ENCODE peak calls at places on chromosomes 6 and 20, in five cellular contexts. M is iPS DF 19.7, F is GM04504, G is NCI-H2081, Y is astrocyte of the spinal cord. U is an unnamed sample.

GRCh38 chr6:90179190-90180169 is 117.2 kb downstream of the BACH2 start:
- DNase-seq in M (no peak), F (no peak), G (no peak), Y (no peak), U (no peak)

GRCh38 chr6:39091163-39091562 is 23.8 kb downstream of the SAYSD1 start:
- DNase-seq in M (no peak), F (no peak), G (no peak), Y (no peak), U (no peak)

GRCh38 chr6:69398311-69398710 is 398.5 kb downstream of the LMBRD1 start:
- DNase-seq in M (no peak), F (no peak), G (no peak), Y (no peak), U (no peak)

GRCh38 chr20:717817-718216 is 42.2 kb upstream of the SCRT2 start:
- DNase-seq in M (no peak), F (no peak), G (no peak), Y (no peak), U (no peak)

GRCh38 chr6:37669306-37669705 is 28.4 kb downstream of the MDGA1 start:
- DNase-seq in M (no peak), F (no peak), G (no peak), Y (no peak), U (no peak)

GRCh38 chr6:107655245-107655644 is 165.3 kb downstream of the SOBP start:
- DNase-seq in M (peak), F (no peak), G (peak), Y (no peak), U (no peak)

GRCh38 chr6:168497381-168497780 is 56.4 kb downstream of the SMOC2 start:
- DNase-seq in M (no peak), F (no peak), G (no peak), Y (no peak), U (no peak)

GRCh38 chr6:163900570-163900969 is 486.1 kb downstream of the QKI start:
- DNase-seq in M (no peak), F (no peak), G (no peak), Y (peak), U (no peak)

GRCh38 chr6:132768051-132768517 is 10.4 kb upstream of the VNN2 start:
- DNase-seq in M (peak), F (no peak), G (no peak), Y (no peak), U (peak)

GRCh38 chr20:59783020-59784010 is 150.1 kb downstream of the SYCP2 start:
- DNase-seq in M (peak), F (peak), G (peak), Y (peak), U (peak)

GRCh38 chr20:50315811-50316551 is 125.4 kb downstream of the CEBPB start:
- DNase-seq in M (no peak), F (no peak), G (no peak), Y (no peak), U (no peak)

GRCh38 chr6:70957284-70957617 is 391 bp upstream of the B3GAT2 start:
- DNase-seq in M (no peak), F (no peak), G (peak), Y (no peak), U (no peak)

GRCh38 chr6:54188832-54189231 is 77.6 kb downstream of the MLIP start:
- DNase-seq in M (no peak), F (no peak), G (no peak), Y (no peak), U (no peak)

GRCh38 chr6:154872605-154873004 is 122.5 kb upstream of the TIAM2 start:
- DNase-seq in M (peak), F (no peak), G (no peak), Y (no peak), U (no peak)

GRCh38 chr20:49641683-49642649 is 71.7 kb downstream of the B4GALT5 start:
- DNase-seq in M (no peak), F (no peak), G (no peak), Y (no peak), U (no peak)

GRCh38 chr20:45229264-45230056 is 8.3 kb downstream of the SEMG2 start:
- DNase-seq in M (peak), F (no peak), G (no peak), Y (no peak), U (no peak)

GRCh38 chr20:63032861-63033634 is 26.3 kb upstream of the BHLHE23 start:
- DNase-seq in M (no peak), F (no peak), G (no peak), Y (no peak), U (no peak)

GRCh38 chr6:161373905-161374451 is 100.1 kb upstream of the AGPAT4 start:
- DNase-seq in M (no peak), F (no peak), G (peak), Y (peak), U (peak)

GRCh38 chr20:2694519-2694918 is 1.9 kb downstream of the EBF4 start:
- DNase-seq in M (no peak), F (no peak), G (no peak), Y (no peak), U (no peak)

GRCh38 chr20:48783533-48784272 is 44.1 kb downstream of the PREX1 start:
- DNase-seq in M (no peak), F (no peak), G (no peak), Y (peak), U (no peak)

GRCh38 chr20:38429301-38429700 is 5.8 kb downstream of the SNHG17 start:
- DNase-seq in M (no peak), F (no peak), G (no peak), Y (no peak), U (no peak)

GRCh38 chr20:17505664-17506517 is 25.3 kb downstream of the BFSP1 start:
- DNase-seq in M (no peak), F (no peak), G (no peak), Y (peak), U (no peak)

GRCh38 chr20:5650191-5650691 is 100.0 kb upstream of the SHLD1 start:
- DNase-seq in M (no peak), F (no peak), G (no peak), Y (no peak), U (no peak)

GRCh38 chr6:90412538-90413369 is 116.1 kb upstream of the BACH2 start:
- DNase-seq in M (no peak), F (no peak), G (no peak), Y (no peak), U (no peak)

GRCh38 chr20:840503-840857 is 7.0 kb downstream of the FAM110A start:
- DNase-seq in M (no peak), F (no peak), G (no peak), Y (no peak), U (no peak)

GRCh38 chr6:106913111-106913510 is 61.4 kb downstream of the CD24 start:
- DNase-seq in M (no peak), F (no peak), G (no peak), Y (no peak), U (no peak)

GRCh38 chr20:61903575-61904340 is 161.9 kb downstream of the TAF4 start:
- DNase-seq in M (no peak), F (no peak), G (no peak), Y (no peak), U (no peak)

GRCh38 chr20:460180-460579 is 2.2 kb downstream of the TBC1D20 start:
- DNase-seq in M (no peak), F (no peak), G (no peak), Y (no peak), U (no peak)

GRCh38 chr20:6075428-6076219 is 21.8 kb upstream of the LRRN4 start:
- DNase-seq in M (no peak), F (no peak), G (no peak), Y (peak), U (no peak)

GRCh38 chr6:81735756-81736380 is 16.6 kb downstream of the TENT5A start:
- DNase-seq in M (no peak), F (no peak), G (no peak), Y (no peak), U (no peak)

GRCh38 chr6:47180633-47181032 is 129.1 kb downstream of the TNFRSF21 start:
- DNase-seq in M (no peak), F (no peak), G (no peak), Y (peak), U (no peak)

GRCh38 chr6:119887671-119888070 is 538.1 kb upstream of the MAN1A1 start:
- DNase-seq in M (no peak), F (no peak), G (no peak), Y (no peak), U (no peak)

GRCh38 chr20:44295995-44296394 is 15.0 kb downstream of the FITM2 start:
- DNase-seq in M (no peak), F (no peak), G (no peak), Y (no peak), U (no peak)

GRCh38 chr6:14791525-14791924 is 454.3 kb upstream of the JARID2 start:
- DNase-seq in M (no peak), F (no peak), G (no peak), Y (no peak), U (no peak)

GRCh38 chr6:158321960-158322359 is 9.7 kb downstream of the TULP4 start:
- DNase-seq in M (no peak), F (peak), G (no peak), Y (peak), U (no peak)

GRCh38 chr20:49642808-49643207 is 70.9 kb downstream of the B4GALT5 start:
- DNase-seq in M (no peak), F (no peak), G (no peak), Y (no peak), U (no peak)

GRCh38 chr6:138227316-138227781 is 9.1 kb upstream of the PBOV1 start:
- DNase-seq in M (no peak), F (no peak), G (peak), Y (no peak), U (no peak)

GRCh38 chr6:27873101-27874030 is 38.8 kb downstream of the OR2B2 start:
- DNase-seq in M (no peak), F (no peak), G (no peak), Y (peak), U (no peak)

GRCh38 chr20:63955281-63955845 is 853 bp downstream of the UCKL1 start:
- DNase-seq in M (no peak), F (no peak), G (no peak), Y (peak), U (no peak)

U was measured in tibial nerve.